ENCODE peak calls at places on chromosomes 12 and 14, in eight cellular contexts. One of them, this sample, is unnamed.

GRCh38 chr12:20189767-20190166 is 178.6 kb upstream of the PDE3A start:
- DNase-seq in stomach: no peak
- DNase-seq in frontal cortex: no peak
- DNase-seq in NCI-H146: no peak
- DNase-seq in GM12865: no peak
- DNase-seq in choroid plexus epithelial cell: no peak
- DNase-seq in LoVo: no peak
- DNase-seq in left ventricle myocardium inferior: no peak
- DNase-seq in this sample: no peak

GRCh38 chr14:101520621-101521305 is 40.5 kb upstream of the DIO3 start:
- DNase-seq in stomach: no peak
- DNase-seq in frontal cortex: no peak
- DNase-seq in NCI-H146: no peak
- DNase-seq in GM12865: no peak
- DNase-seq in choroid plexus epithelial cell: no peak
- DNase-seq in LoVo: no peak
- DNase-seq in left ventricle myocardium inferior: peak; percentile 35
- DNase-seq in this sample: peak; percentile 73

GRCh38 chr12:54383041-54383609 is 1.4 kb downstream of the ZNF385A start:
- DNase-seq in stomach: no peak
- DNase-seq in frontal cortex: no peak
- DNase-seq in NCI-H146: no peak
- DNase-seq in GM12865: no peak
- DNase-seq in choroid plexus epithelial cell: peak; percentile 82
- DNase-seq in LoVo: no peak
- DNase-seq in left ventricle myocardium inferior: no peak
- DNase-seq in this sample: no peak

GRCh38 chr12:113194971-113195391 is 9.5 kb downstream of the RITA1 start:
- DNase-seq in stomach: no peak
- DNase-seq in frontal cortex: no peak
- DNase-seq in NCI-H146: no peak
- DNase-seq in GM12865: no peak
- DNase-seq in choroid plexus epithelial cell: peak; percentile 77
- DNase-seq in LoVo: no peak
- DNase-seq in left ventricle myocardium inferior: no peak
- DNase-seq in this sample: no peak

GRCh38 chr12:88805692-88806091 is 225.4 kb upstream of the KITLG start:
- DNase-seq in stomach: no peak
- DNase-seq in frontal cortex: no peak
- DNase-seq in NCI-H146: no peak
- DNase-seq in GM12865: peak; percentile 22
- DNase-seq in choroid plexus epithelial cell: no peak
- DNase-seq in LoVo: no peak
- DNase-seq in left ventricle myocardium inferior: no peak
- DNase-seq in this sample: no peak

GRCh38 chr12:93243689-93244513 is 133.8 kb upstream of the NUDT4 start:
- DNase-seq in stomach: no peak
- DNase-seq in frontal cortex: no peak
- DNase-seq in NCI-H146: no peak
- DNase-seq in GM12865: peak; percentile 84
- DNase-seq in choroid plexus epithelial cell: peak; percentile 95
- DNase-seq in LoVo: peak; percentile 78
- DNase-seq in left ventricle myocardium inferior: no peak
- DNase-seq in this sample: no peak

GRCh38 chr12:121523741-121524140 is 57.1 kb downstream of the KDM2B start:
- DNase-seq in stomach: no peak
- DNase-seq in frontal cortex: no peak
- DNase-seq in NCI-H146: no peak
- DNase-seq in GM12865: peak; percentile 78
- DNase-seq in choroid plexus epithelial cell: no peak
- DNase-seq in LoVo: no peak
- DNase-seq in left ventricle myocardium inferior: no peak
- DNase-seq in this sample: no peak

GRCh38 chr12:2886768-2887450 is 3.8 kb upstream of the TULP3 start:
- DNase-seq in stomach: no peak
- DNase-seq in frontal cortex: no peak
- DNase-seq in NCI-H146: no peak
- DNase-seq in GM12865: no peak
- DNase-seq in choroid plexus epithelial cell: no peak
- DNase-seq in LoVo: no peak
- DNase-seq in left ventricle myocardium inferior: no peak
- DNase-seq in this sample: no peak

GRCh38 chr12:103523771-103524170 is 28.0 kb upstream of the C12orf42 start:
- DNase-seq in stomach: no peak
- DNase-seq in frontal cortex: no peak
- DNase-seq in NCI-H146: peak; percentile 18
- DNase-seq in GM12865: no peak
- DNase-seq in choroid plexus epithelial cell: no peak
- DNase-seq in LoVo: no peak
- DNase-seq in left ventricle myocardium inferior: no peak
- DNase-seq in this sample: no peak

GRCh38 chr12:110717037-110717436 is 25.7 kb downstream of the PPP1CC start:
- DNase-seq in stomach: no peak
- DNase-seq in frontal cortex: no peak
- DNase-seq in NCI-H146: no peak
- DNase-seq in GM12865: no peak
- DNase-seq in choroid plexus epithelial cell: no peak
- DNase-seq in LoVo: no peak
- DNase-seq in left ventricle myocardium inferior: no peak
- DNase-seq in this sample: no peak

GRCh38 chr14:72737560-72737943 is 156.3 kb downstream of the DPF3 start:
- DNase-seq in stomach: no peak
- DNase-seq in frontal cortex: no peak
- DNase-seq in NCI-H146: no peak
- DNase-seq in GM12865: no peak
- DNase-seq in choroid plexus epithelial cell: no peak
- DNase-seq in LoVo: no peak
- DNase-seq in left ventricle myocardium inferior: no peak
- DNase-seq in this sample: no peak

GRCh38 chr14:68359862-68360552 is 432.9 kb downstream of the ZFP36L1 start:
- DNase-seq in stomach: peak; percentile 63
- DNase-seq in frontal cortex: no peak
- DNase-seq in NCI-H146: no peak
- DNase-seq in GM12865: peak; percentile 37
- DNase-seq in choroid plexus epithelial cell: peak; percentile 25
- DNase-seq in LoVo: peak; percentile 93
- DNase-seq in left ventricle myocardium inferior: peak; percentile 55
- DNase-seq in this sample: peak; percentile 79

GRCh38 chr12:16530268-16530865 is 75.6 kb downstream of the LMO3 start:
- DNase-seq in stomach: no peak
- DNase-seq in frontal cortex: no peak
- DNase-seq in NCI-H146: peak; percentile 91
- DNase-seq in GM12865: no peak
- DNase-seq in choroid plexus epithelial cell: no peak
- DNase-seq in LoVo: no peak
- DNase-seq in left ventricle myocardium inferior: no peak
- DNase-seq in this sample: no peak

GRCh38 chr14:61147369-61147897 is 133.7 kb downstream of the TMEM30B start:
- DNase-seq in stomach: no peak
- DNase-seq in frontal cortex: no peak
- DNase-seq in NCI-H146: no peak
- DNase-seq in GM12865: no peak
- DNase-seq in choroid plexus epithelial cell: peak; percentile 72
- DNase-seq in LoVo: no peak
- DNase-seq in left ventricle myocardium inferior: no peak
- DNase-seq in this sample: no peak

GRCh38 chr12:22275847-22276246 is 58.7 kb downstream of the ST8SIA1 start:
- DNase-seq in stomach: peak; percentile 45
- DNase-seq in frontal cortex: no peak
- DNase-seq in NCI-H146: no peak
- DNase-seq in GM12865: no peak
- DNase-seq in choroid plexus epithelial cell: peak; percentile 95
- DNase-seq in LoVo: peak; percentile 29
- DNase-seq in left ventricle myocardium inferior: peak; percentile 86
- DNase-seq in this sample: peak; percentile 93